ENCODE peak calls at places on chromosomes 2 and 18, in ten cellular contexts. U is AG04450, X is brain microvascular endothelial cell, Z is chondrocyte, W is left colon, O is KBM-7, C is cerebellum, H is WTC11, G is NCI-H510A, R is choroid plexus epithelial cell. D is an unnamed sample.

GRCh38 chr18:26621161-26622026 is 73.0 kb upstream of the KCTD1 start:
- DNase-seq in U (no peak), X (peak; percentile 31), Z (no peak), W (peak; percentile 57), O (peak; percentile 61), C (no peak), H (peak; percentile 71), G (no peak), R (peak; percentile 71), D (peak; percentile 34)

GRCh38 chr2:45279356-45279755 is 270.1 kb upstream of the SIX2 start:
- DNase-seq in U (no peak), X (no peak), Z (no peak), W (no peak), O (no peak), C (no peak), H (no peak), G (no peak), R (no peak), D (no peak)

GRCh38 chr2:234251326-234252271 is 201.1 kb downstream of the SPP2 start:
- DNase-seq in U (peak; percentile 90), X (peak; percentile 96), Z (no peak), W (no peak), O (no peak), C (no peak), H (no peak), G (no peak), R (peak; percentile 98), D (peak; percentile 34)

GRCh38 chr18:11972371-11973174 is 8.7 kb upstream of the IMPA2 start:
- DNase-seq in U (no peak), X (no peak), Z (no peak), W (no peak), O (no peak), C (no peak), H (no peak), G (no peak), R (no peak), D (peak; percentile 72)

GRCh38 chr2:204026294-204026693 is 89.7 kb downstream of the ICOS start:
- DNase-seq in U (no peak), X (no peak), Z (no peak), W (no peak), O (peak; percentile 5), C (no peak), H (peak; percentile 25), G (no peak), R (no peak), D (peak; percentile 1)

GRCh38 chr2:111652681-111653080 is 231.3 kb downstream of the ANAPC1 start:
- DNase-seq in U (no peak), X (no peak), Z (no peak), W (no peak), O (no peak), C (no peak), H (no peak), G (no peak), R (no peak), D (no peak)

GRCh38 chr2:14363137-14363536 is 269.4 kb upstream of the LRATD1 start:
- DNase-seq in U (no peak), X (no peak), Z (no peak), W (no peak), O (no peak), C (no peak), H (no peak), G (no peak), R (no peak), D (no peak)

GRCh38 chr18:53909668-53910067 is 314.8 kb downstream of the MBD2 start:
- DNase-seq in U (no peak), X (peak; percentile 35), Z (no peak), W (peak; percentile 6), O (peak; percentile 39), C (no peak), H (peak; percentile 36), G (no peak), R (peak; percentile 70), D (peak; percentile 45)

GRCh38 chr2:64720543-64721325 is 67.0 kb upstream of the SERTAD2 start:
- DNase-seq in U (no peak), X (no peak), Z (no peak), W (no peak), O (no peak), C (no peak), H (no peak), G (no peak), R (no peak), D (no peak)

GRCh38 chr2:74685408-74685807 is 31.4 kb downstream of the SEMA4F start:
- DNase-seq in U (no peak), X (no peak), Z (no peak), W (no peak), O (no peak), C (no peak), H (no peak), G (no peak), R (no peak), D (no peak)

GRCh38 chr2:84217446-84217845 is 241.6 kb downstream of the SUCLG1 start:
- DNase-seq in U (no peak), X (no peak), Z (no peak), W (no peak), O (no peak), C (no peak), H (no peak), G (no peak), R (no peak), D (no peak)

GRCh38 chr2:43368483-43369385 is 142.3 kb upstream of the ZFP36L2 start:
- DNase-seq in U (no peak), X (no peak), Z (no peak), W (no peak), O (no peak), C (no peak), H (no peak), G (no peak), R (no peak), D (no peak)

GRCh38 chr18:54932472-54932871 is 26.8 kb downstream of the CCDC68 start:
- DNase-seq in U (no peak), X (no peak), Z (no peak), W (no peak), O (no peak), C (no peak), H (no peak), G (no peak), R (no peak), D (no peak)

GRCh38 chr2:186641807-186642321 is 52.0 kb upstream of the FAM171B start:
- DNase-seq in U (peak; percentile 48), X (peak; percentile 59), Z (no peak), W (peak; percentile 14), O (peak; percentile 75), C (peak; percentile 54), H (no peak), G (peak; percentile 1), R (peak; percentile 90), D (peak; percentile 48)

GRCh38 chr18:57737661-57738060 is 65.5 kb downstream of the ATP8B1 start:
- DNase-seq in U (peak; percentile 96), X (peak; percentile 97), Z (no peak), W (peak; percentile 31), O (peak; percentile 11), C (no peak), H (no peak), G (no peak), R (peak; percentile 99), D (no peak)

GRCh38 chr18:55214534-55214933 is 255.3 kb upstream of the CCDC68 start:
- DNase-seq in U (no peak), X (no peak), Z (no peak), W (no peak), O (no peak), C (no peak), H (peak; percentile 27), G (no peak), R (no peak), D (no peak)

GRCh38 chr2:13583609-13584008 is 866.9 kb downstream of the TRIB2 start:
- DNase-seq in U (no peak), X (no peak), Z (no peak), W (no peak), O (no peak), C (no peak), H (no peak), G (no peak), R (no peak), D (no peak)

GRCh38 chr2:144510206-144510991 is 9.5 kb downstream of the ZEB2 start:
- DNase-seq in U (peak; percentile 49), X (peak; percentile 85), Z (no peak), W (no peak), O (peak; percentile 61), C (no peak), H (peak; percentile 46), G (no peak), R (peak; percentile 88), D (peak; percentile 66)

GRCh38 chr2:42047488-42048317 is at the start of gene PKDCC:
- DNase-seq in U (peak; percentile 37), X (no peak), Z (no peak), W (peak; percentile 76), O (peak; percentile 65), C (peak; percentile 57), H (peak; percentile 85), G (peak; percentile 52), R (peak; percentile 92), D (peak; percentile 78)

GRCh38 chr2:141331127-141331526 is 799.7 kb downstream of the LRP1B start:
- DNase-seq in U (no peak), X (peak; percentile 68), Z (no peak), W (no peak), O (no peak), C (no peak), H (no peak), G (no peak), R (peak; percentile 94), D (no peak)

GRCh38 chr18:5380581-5380980 is 85.1 kb upstream of the ZBTB14 start:
- DNase-seq in U (no peak), X (no peak), Z (peak; percentile 63), W (no peak), O (no peak), C (no peak), H (no peak), G (no peak), R (no peak), D (no peak)

GRCh38 chr18:12391487-12392136 is 14.6 kb upstream of the AFG3L2 start:
- DNase-seq in U (peak; percentile 42), X (peak; percentile 62), Z (no peak), W (peak; percentile 62), O (peak; percentile 71), C (peak; percentile 79), H (peak; percentile 50), G (peak; percentile 13), R (peak; percentile 87), D (peak; percentile 75)

GRCh38 chr18:9663377-9663776 is 44.7 kb upstream of the RAB31 start:
- DNase-seq in U (no peak), X (no peak), Z (no peak), W (no peak), O (no peak), C (no peak), H (no peak), G (no peak), R (no peak), D (no peak)

GRCh38 chr2:211435331-211435730 is 878.9 kb downstream of the CPS1 start:
- DNase-seq in U (no peak), X (no peak), Z (no peak), W (no peak), O (no peak), C (peak; percentile 29), H (peak; percentile 29), G (no peak), R (no peak), D (peak; percentile 76)

GRCh38 chr2:202237787-202238233 is 587 bp downstream of the SUMO1 start:
- DNase-seq in U (no peak), X (peak; percentile 48), Z (no peak), W (peak; percentile 35), O (peak; percentile 45), C (peak; percentile 28), H (no peak), G (no peak), R (peak; percentile 57), D (peak; percentile 37)

GRCh38 chr2:54773838-54774237 is 50.4 kb downstream of the EML6 start:
- DNase-seq in U (no peak), X (no peak), Z (no peak), W (no peak), O (no peak), C (no peak), H (peak; percentile 50), G (no peak), R (peak; percentile 11), D (no peak)

GRCh38 chr18:3508576-3509559 is 58.9 kb downstream of the TGIF1 start:
- DNase-seq in U (no peak), X (no peak), Z (no peak), W (no peak), O (peak; percentile 30), C (no peak), H (peak; percentile 23), G (peak; percentile 19), R (no peak), D (no peak)

GRCh38 chr2:241568738-241569137 is 10.2 kb downstream of the BOK start:
- DNase-seq in U (no peak), X (no peak), Z (peak; percentile 47), W (no peak), O (no peak), C (no peak), H (no peak), G (no peak), R (no peak), D (no peak)